ENCODE peak calls at places on chromosomes 13 and 19, in eight cellular contexts. One of them, this sample, is unnamed. For H3K27me3, the result is how much of the 10 kb centered on the place peaks cover.

GRCh38 chr13:76425930-76426329 is 460.3 kb downstream of the KCTD12 start:
- DNase-seq in fibroblast of lung: peak
- DNase-seq in neuronal stem cell: no peak
- DNase-seq in mesendoderm: peak
- DNase-seq in HepG2: no peak
- DNase-seq in IMR-90: peak
- DNase-seq in neural progenitor cell: no peak
- DNase-seq in H9: no peak
- DNase-seq in this sample: no peak

GRCh38 chr19:39413269-39413902 is 917 bp downstream of the PLEKHG2 start:
- DNase-seq in HepG2: no peak
- DNase-seq in H9: no peak
- DNase-seq in mesendoderm: peak
- DNase-seq in neuronal stem cell: no peak
- DNase-seq in fibroblast of lung: peak
- DNase-seq in IMR-90: peak
- DNase-seq in neural progenitor cell: peak
- DNase-seq in this sample: peak

GRCh38 chr19:49533551-49534488 is 6.0 kb downstream of the RCN3 start:
- DNase-seq in H9: peak
- DNase-seq in HepG2: no peak
- DNase-seq in neural progenitor cell: peak
- DNase-seq in IMR-90: peak
- DNase-seq in neuronal stem cell: peak
- DNase-seq in mesendoderm: peak
- DNase-seq in fibroblast of lung: peak
- DNase-seq in this sample: peak

GRCh38 chr13:38496956-38497355 is 147.3 kb downstream of the UFM1 start:
- DNase-seq in mesendoderm: no peak
- DNase-seq in neural progenitor cell: no peak
- DNase-seq in neuronal stem cell: no peak
- DNase-seq in fibroblast of lung: peak
- DNase-seq in HepG2: no peak
- DNase-seq in H9: no peak
- DNase-seq in IMR-90: no peak
- DNase-seq in this sample: no peak

GRCh38 chr13:90177519-90177918 is 1170.0 kb upstream of the MIR17HG start:
- DNase-seq in fibroblast of lung: no peak
- DNase-seq in IMR-90: no peak
- DNase-seq in mesendoderm: no peak
- DNase-seq in neuronal stem cell: no peak
- DNase-seq in HepG2: no peak
- DNase-seq in neural progenitor cell: no peak
- DNase-seq in H9: no peak
- DNase-seq in this sample: no peak

GRCh38 chr13:72208112-72208645 is 341.2 kb upstream of the DACH1 start:
- DNase-seq in fibroblast of lung: no peak
- DNase-seq in HepG2: no peak
- DNase-seq in H9: no peak
- DNase-seq in mesendoderm: no peak
- DNase-seq in IMR-90: no peak
- DNase-seq in neural progenitor cell: no peak
- DNase-seq in neuronal stem cell: no peak
- DNase-seq in this sample: no peak

GRCh38 chr19:14940266-14940665 is 1.0 kb upstream of the OR7C2 start:
- DNase-seq in neuronal stem cell: no peak
- DNase-seq in neural progenitor cell: no peak
- DNase-seq in HepG2: no peak
- DNase-seq in IMR-90: no peak
- DNase-seq in mesendoderm: no peak
- DNase-seq in fibroblast of lung: no peak
- DNase-seq in H9: no peak
- DNase-seq in this sample: no peak

GRCh38 chr19:43620061-43621001 is 902 bp upstream of the ZNF428 start:
- DNase-seq in H9: no peak
- DNase-seq in neuronal stem cell: no peak
- DNase-seq in mesendoderm: no peak
- DNase-seq in fibroblast of lung: no peak
- DNase-seq in neural progenitor cell: no peak
- DNase-seq in HepG2: no peak
- DNase-seq in IMR-90: no peak
- DNase-seq in this sample: no peak

GRCh38 chr13:44726214-44726613 is 150.1 kb upstream of the TSC22D1 start:
- DNase-seq in HepG2: no peak
- DNase-seq in mesendoderm: no peak
- DNase-seq in neuronal stem cell: no peak
- DNase-seq in H9: no peak
- DNase-seq in neural progenitor cell: no peak
- DNase-seq in fibroblast of lung: peak
- DNase-seq in IMR-90: peak
- DNase-seq in this sample: no peak

GRCh38 chr13:65292488-65292901 is 1937.6 kb downstream of the PCDH9 start:
- DNase-seq in mesendoderm: peak
- DNase-seq in neuronal stem cell: no peak
- DNase-seq in neural progenitor cell: peak
- DNase-seq in H9: peak
- DNase-seq in IMR-90: peak
- DNase-seq in fibroblast of lung: peak
- DNase-seq in HepG2: no peak
- DNase-seq in this sample: no peak

DNA sequence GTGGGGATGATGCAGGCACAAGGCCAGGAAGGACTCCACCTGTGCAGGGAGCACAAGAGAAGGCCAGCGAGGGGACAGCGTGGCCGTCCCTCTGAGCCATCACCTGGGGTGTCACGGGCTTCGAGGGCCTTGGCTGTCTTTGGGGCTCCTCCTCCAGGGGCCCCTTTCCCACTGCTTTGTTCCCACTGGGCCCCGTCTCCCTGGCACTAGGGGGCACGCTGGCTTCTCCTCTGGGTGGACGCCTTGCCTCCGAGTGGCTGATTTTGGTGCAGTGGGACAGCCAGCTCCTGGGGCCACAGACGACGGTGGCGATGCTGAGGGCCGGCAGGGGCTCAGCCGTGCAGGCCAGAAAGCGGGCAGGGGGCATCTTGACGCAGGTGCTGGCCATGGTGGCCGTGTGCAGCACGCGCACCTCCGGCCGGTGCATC is 43.2 kb upstream of the GRTP1 start:
- DNase-seq in IMR-90: no peak
- DNase-seq in HepG2: no peak
- DNase-seq in neural progenitor cell: no peak
- DNase-seq in mesendoderm: no peak
- DNase-seq in fibroblast of lung: no peak
- DNase-seq in neuronal stem cell: no peak
- DNase-seq in H9: peak
- DNase-seq in this sample: no peak
- H3K9ac ChIP-seq in IMR-90: no peak
- H3K9ac ChIP-seq in HepG2: no peak
- H3K9ac ChIP-seq in neural progenitor cell: no peak
- H3K9ac ChIP-seq in mesendoderm: no peak
- H3K9ac ChIP-seq in fibroblast of lung: no peak
- H3K9ac ChIP-seq in neuronal stem cell: peak
- H3K9ac ChIP-seq in H9: no peak
- H3K9ac ChIP-seq in this sample: no peak

DNA sequence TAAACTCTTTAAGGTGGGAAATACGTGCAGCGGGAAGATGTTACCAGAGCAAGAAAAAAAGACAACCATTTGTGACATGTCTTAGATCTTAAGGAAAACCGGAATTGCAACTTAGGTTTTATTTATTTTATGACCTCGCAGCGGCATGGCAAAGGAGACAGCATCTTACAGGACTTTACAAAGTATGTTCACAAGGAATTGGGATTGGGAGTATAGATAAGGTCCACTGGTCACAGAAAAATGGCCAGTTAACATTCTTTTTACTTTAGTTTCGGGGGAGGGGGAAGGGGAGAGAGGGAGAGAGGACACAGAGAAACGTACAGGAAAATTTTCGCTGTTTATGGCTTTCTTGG is 104.5 kb upstream of the DIAPH3 start:
- DNase-seq in mesendoderm: no peak
- DNase-seq in IMR-90: no peak
- DNase-seq in HepG2: no peak
- DNase-seq in neuronal stem cell: no peak
- DNase-seq in H9: no peak
- DNase-seq in fibroblast of lung: no peak
- DNase-seq in neural progenitor cell: no peak
- DNase-seq in this sample: no peak
- H3K27ac ChIP-seq in mesendoderm: no peak
- H3K27ac ChIP-seq in IMR-90: no peak
- H3K27ac ChIP-seq in HepG2: no peak
- H3K27ac ChIP-seq in neuronal stem cell: no peak
- H3K27ac ChIP-seq in H9: no peak
- H3K27ac ChIP-seq in fibroblast of lung: no peak
- H3K27ac ChIP-seq in neural progenitor cell: no peak
- H3K27ac ChIP-seq in this sample: no peak

GRCh38 chr13:50127726-50128291 is 112.6 kb downstream of the KCNRG start:
- DNase-seq in H9: peak
- DNase-seq in neural progenitor cell: peak
- DNase-seq in mesendoderm: peak
- DNase-seq in IMR-90: no peak
- DNase-seq in HepG2: no peak
- DNase-seq in fibroblast of lung: no peak
- DNase-seq in neuronal stem cell: peak
- DNase-seq in this sample: peak
- H3K27me3 ChIP-seq in H9: half or more
- H3K27me3 ChIP-seq in neural progenitor cell: half or more
- H3K27me3 ChIP-seq in mesendoderm: half or more
- H3K27me3 ChIP-seq in IMR-90: under half
- H3K27me3 ChIP-seq in HepG2: under half
- H3K27me3 ChIP-seq in fibroblast of lung: under half
- H3K27me3 ChIP-seq in neuronal stem cell: half or more
- H3K27me3 ChIP-seq in this sample: under half

GRCh38 chr19:35696835-35697234 is 7.5 kb upstream of the ZBTB32 start:
- DNase-seq in neural progenitor cell: no peak
- DNase-seq in neuronal stem cell: no peak
- DNase-seq in H9: no peak
- DNase-seq in mesendoderm: no peak
- DNase-seq in HepG2: peak
- DNase-seq in fibroblast of lung: no peak
- DNase-seq in IMR-90: no peak
- DNase-seq in this sample: no peak

GRCh38 chr19:35692010-35692409 is 12.3 kb upstream of the ZBTB32 start:
- DNase-seq in H9: no peak
- DNase-seq in mesendoderm: no peak
- DNase-seq in HepG2: no peak
- DNase-seq in IMR-90: no peak
- DNase-seq in neuronal stem cell: no peak
- DNase-seq in fibroblast of lung: no peak
- DNase-seq in neural progenitor cell: no peak
- DNase-seq in this sample: no peak

GRCh38 chr19:35693422-35693821 is 10.9 kb upstream of the ZBTB32 start:
- DNase-seq in IMR-90: no peak
- DNase-seq in neuronal stem cell: no peak
- DNase-seq in H9: no peak
- DNase-seq in mesendoderm: no peak
- DNase-seq in HepG2: no peak
- DNase-seq in fibroblast of lung: no peak
- DNase-seq in neural progenitor cell: no peak
- DNase-seq in this sample: no peak

GRCh38 chr19:35695895-35696422 is 8.4 kb upstream of the ZBTB32 start:
- DNase-seq in mesendoderm: no peak
- DNase-seq in neural progenitor cell: no peak
- DNase-seq in H9: no peak
- DNase-seq in HepG2: no peak
- DNase-seq in neuronal stem cell: no peak
- DNase-seq in IMR-90: no peak
- DNase-seq in fibroblast of lung: no peak
- DNase-seq in this sample: no peak

DNA sequence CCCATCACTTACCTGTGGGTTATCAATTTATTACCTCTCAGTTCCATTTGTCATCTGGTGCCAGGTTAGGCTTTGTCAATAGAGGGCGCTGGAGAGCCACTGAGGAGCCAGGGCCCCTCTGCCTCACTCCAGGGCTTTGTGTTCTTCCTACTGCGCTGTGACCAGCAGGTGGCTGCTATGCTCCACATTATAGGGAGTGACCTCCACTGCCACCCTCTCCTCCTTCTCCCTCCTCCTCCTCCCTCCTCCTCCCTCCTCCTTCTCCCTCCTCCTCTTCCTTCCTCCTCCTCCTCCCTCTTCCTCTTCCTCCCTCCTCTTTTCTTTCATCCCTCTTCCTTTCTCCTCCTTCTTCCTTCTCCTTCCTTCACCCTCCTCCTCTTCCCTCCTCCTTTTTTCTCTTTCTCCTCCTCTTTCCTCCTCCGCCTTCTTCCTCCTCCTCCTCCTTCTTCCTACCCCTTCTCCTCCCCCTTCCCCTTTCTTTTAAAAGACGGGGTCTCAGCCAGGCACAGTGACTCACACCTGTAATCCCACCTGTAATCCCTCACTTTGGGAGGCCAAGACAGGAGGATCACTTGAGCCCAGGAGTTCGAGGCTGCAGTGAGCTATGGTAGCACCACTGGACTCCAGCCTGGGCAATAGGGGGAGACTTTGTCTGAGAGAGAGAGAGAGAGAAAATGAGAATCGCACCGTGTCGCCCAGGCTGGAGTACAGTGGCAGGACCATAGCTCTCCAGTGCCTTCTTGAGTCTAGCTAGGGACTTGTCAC is 10.3 kb upstream of the ZBTB32 start:
- DNase-seq in IMR-90: peak
- DNase-seq in neural progenitor cell: peak
- DNase-seq in neuronal stem cell: peak
- DNase-seq in mesendoderm: peak
- DNase-seq in HepG2: peak
- DNase-seq in H9: peak
- DNase-seq in fibroblast of lung: peak
- DNase-seq in this sample: peak
- H3K9ac ChIP-seq in IMR-90: no peak
- H3K9ac ChIP-seq in neural progenitor cell: no peak
- H3K9ac ChIP-seq in neuronal stem cell: no peak
- H3K9ac ChIP-seq in mesendoderm: no peak
- H3K9ac ChIP-seq in HepG2: no peak
- H3K9ac ChIP-seq in H9: no peak
- H3K9ac ChIP-seq in fibroblast of lung: no peak
- H3K9ac ChIP-seq in this sample: no peak

GRCh38 chr19:50723069-50723468 is at the start of gene CLEC11A:
- DNase-seq in neural progenitor cell: no peak
- DNase-seq in HepG2: no peak
- DNase-seq in neuronal stem cell: no peak
- DNase-seq in H9: no peak
- DNase-seq in IMR-90: peak
- DNase-seq in fibroblast of lung: peak
- DNase-seq in mesendoderm: peak
- DNase-seq in this sample: peak
- H3K27ac ChIP-seq in neural progenitor cell: no peak
- H3K27ac ChIP-seq in HepG2: no peak
- H3K27ac ChIP-seq in neuronal stem cell: no peak
- H3K27ac ChIP-seq in H9: no peak
- H3K27ac ChIP-seq in IMR-90: peak
- H3K27ac ChIP-seq in fibroblast of lung: peak
- H3K27ac ChIP-seq in mesendoderm: no peak
- H3K27ac ChIP-seq in this sample: peak